ENCODE peak calls at places on chromosomes 3 and 15, in five cellular contexts. One of them, this sample, is unnamed.

GRCh38 chr3:156459434-156459833 is 95.5 kb downstream of the SSR3 start:
- DNase-seq in EH: no peak
- DNase-seq in ELR: no peak
- DNase-seq in stimulated activated CD4-positive, alpha-beta T cell treated with anti-CD3 and anti-CD28 coated beads, TNF-alpha, amount 100 ng/mL, for 4 hours: no peak
- DNase-seq in stromal cell of bone marrow: no peak
- DNase-seq in this sample: no peak

GRCh38 chr3:133887951-133888703 is 7.6 kb downstream of the RAB6B start:
- DNase-seq in ELR: no peak
- DNase-seq in stromal cell of bone marrow: no peak
- DNase-seq in EH: no peak
- DNase-seq in stimulated activated CD4-positive, alpha-beta T cell treated with anti-CD3 and anti-CD28 coated beads, TNF-alpha, amount 100 ng/mL, for 4 hours: no peak
- DNase-seq in this sample: no peak

GRCh38 chr3:59717679-59718205 is 667.9 kb upstream of the CFAP20DC start:
- DNase-seq in ELR: no peak
- DNase-seq in EH: no peak
- DNase-seq in stimulated activated CD4-positive, alpha-beta T cell treated with anti-CD3 and anti-CD28 coated beads, TNF-alpha, amount 100 ng/mL, for 4 hours: no peak
- DNase-seq in stromal cell of bone marrow: no peak
- DNase-seq in this sample: no peak

GRCh38 chr15:63288778-63289378 is 11.5 kb downstream of the APH1B start:
- DNase-seq in EH: peak
- DNase-seq in stimulated activated CD4-positive, alpha-beta T cell treated with anti-CD3 and anti-CD28 coated beads, TNF-alpha, amount 100 ng/mL, for 4 hours: no peak
- DNase-seq in ELR: peak
- DNase-seq in stromal cell of bone marrow: peak
- DNase-seq in this sample: no peak

GRCh38 chr3:112767777-112768176 is 78.9 kb downstream of the CD200R1L start:
- DNase-seq in stromal cell of bone marrow: no peak
- DNase-seq in stimulated activated CD4-positive, alpha-beta T cell treated with anti-CD3 and anti-CD28 coated beads, TNF-alpha, amount 100 ng/mL, for 4 hours: no peak
- DNase-seq in EH: no peak
- DNase-seq in ELR: no peak
- DNase-seq in this sample: no peak

GRCh38 chr3:53217175-53217574 is 38.6 kb downstream of the TKT start:
- DNase-seq in ELR: no peak
- DNase-seq in stromal cell of bone marrow: no peak
- DNase-seq in stimulated activated CD4-positive, alpha-beta T cell treated with anti-CD3 and anti-CD28 coated beads, TNF-alpha, amount 100 ng/mL, for 4 hours: no peak
- DNase-seq in EH: no peak
- DNase-seq in this sample: no peak

GRCh38 chr3:188956839-188957489 is 214.8 kb upstream of the TPRG1 start:
- DNase-seq in ELR: peak
- DNase-seq in EH: peak
- DNase-seq in stromal cell of bone marrow: peak
- DNase-seq in stimulated activated CD4-positive, alpha-beta T cell treated with anti-CD3 and anti-CD28 coated beads, TNF-alpha, amount 100 ng/mL, for 4 hours: no peak
- DNase-seq in this sample: no peak

GRCh38 chr3:36729204-36730056 is 34.9 kb downstream of the DCLK3 start:
- DNase-seq in EH: peak
- DNase-seq in ELR: peak
- DNase-seq in stimulated activated CD4-positive, alpha-beta T cell treated with anti-CD3 and anti-CD28 coated beads, TNF-alpha, amount 100 ng/mL, for 4 hours: no peak
- DNase-seq in stromal cell of bone marrow: peak
- DNase-seq in this sample: peak

GRCh38 chr3:112126501-112126900 is 6.5 kb downstream of the GCSAM start:
- DNase-seq in EH: peak
- DNase-seq in stromal cell of bone marrow: no peak
- DNase-seq in stimulated activated CD4-positive, alpha-beta T cell treated with anti-CD3 and anti-CD28 coated beads, TNF-alpha, amount 100 ng/mL, for 4 hours: no peak
- DNase-seq in ELR: peak
- DNase-seq in this sample: no peak

This sample was measured in kidney epithelial cell.